ENCODE peak calls at places on chromosomes 5 and 9, in ten cellular contexts. D is AG09309; B is upper lobe of right lung; K is left lung; Y is cardiac muscle cell; P is AG09319; V is choroid plexus epithelial cell; E is Peyer's patch; G is CD4-positive, alpha-beta T cell; T is endothelial cell. L is an unnamed sample.

GRCh38 chr9:4262735-4263141 is 37.1 kb downstream of the GLIS3 start:
- DNase-seq in D (peak), B (no peak), K (no peak), Y (peak), P (no peak), V (peak), E (no peak), G (no peak), T (no peak), L (no peak)

GRCh38 chr9:29976981-29977380 is 2403.7 kb upstream of the C9orf72 start:
- DNase-seq in D (no peak), B (no peak), K (no peak), Y (no peak), P (no peak), V (no peak), E (no peak), G (no peak), T (no peak), L (no peak)

GRCh38 chr9:6944093-6944551 is 186.3 kb downstream of the KDM4C start:
- DNase-seq in D (peak), B (no peak), K (no peak), Y (peak), P (no peak), V (peak), E (no peak), G (no peak), T (no peak), L (no peak)

GRCh38 chr9:35690447-35691324 is 961 bp upstream of the TPM2 start:
- DNase-seq in D (no peak), B (peak), K (peak), Y (peak), P (peak), V (peak), E (peak), G (no peak), T (peak), L (peak)

GRCh38 chr9:94016744-94017143 is 61.6 kb upstream of the BARX1 start:
- DNase-seq in D (no peak), B (no peak), K (no peak), Y (no peak), P (no peak), V (no peak), E (no peak), G (no peak), T (no peak), L (no peak)

GRCh38 chr9:91741529-91741928 is 208.5 kb downstream of the ROR2 start:
- DNase-seq in D (peak), B (no peak), K (no peak), Y (peak), P (no peak), V (peak), E (no peak), G (no peak), T (no peak), L (no peak)

GRCh38 chr5:136014976-136015375 is 13.8 kb upstream of the TGFBI start:
- DNase-seq in D (no peak), B (no peak), K (no peak), Y (no peak), P (no peak), V (no peak), E (no peak), G (no peak), T (no peak), L (no peak)

GRCh38 chr5:179827684-179828083 is 7.0 kb downstream of the SQSTM1 start:
- DNase-seq in D (no peak), B (peak), K (peak), Y (no peak), P (no peak), V (peak), E (no peak), G (no peak), T (no peak), L (peak)

GRCh38 chr9:138083873-138084272 is 206.3 kb downstream of the CACNA1B start:
- DNase-seq in D (no peak), B (peak), K (no peak), Y (no peak), P (no peak), V (no peak), E (no peak), G (no peak), T (no peak), L (no peak)

GRCh38 chr5:123180178-123180577 is 91.1 kb downstream of the PRDM6 start:
- DNase-seq in D (no peak), B (no peak), K (no peak), Y (no peak), P (no peak), V (no peak), E (no peak), G (no peak), T (no peak), L (no peak)

GRCh38 chr9:20570756-20571155 is 51.5 kb downstream of the MLLT3 start:
- DNase-seq in D (peak), B (no peak), K (no peak), Y (peak), P (no peak), V (peak), E (no peak), G (no peak), T (no peak), L (peak)

GRCh38 chr5:9663891-9664290 is 33.7 kb upstream of the TAS2R1 start:
- DNase-seq in D (no peak), B (no peak), K (no peak), Y (no peak), P (no peak), V (no peak), E (no peak), G (no peak), T (no peak), L (no peak)

GRCh38 chr5:28807230-28807629 is 1768.8 kb upstream of the CDH9 start:
- DNase-seq in D (no peak), B (no peak), K (no peak), Y (no peak), P (no peak), V (peak), E (no peak), G (no peak), T (no peak), L (no peak)

GRCh38 chr5:2136728-2137333 is 254.1 kb upstream of the IRX4 start:
- DNase-seq in D (no peak), B (no peak), K (no peak), Y (no peak), P (no peak), V (no peak), E (no peak), G (no peak), T (no peak), L (no peak)

GRCh38 chr5:6574537-6574936 is 58.3 kb downstream of the NSUN2 start:
- DNase-seq in D (no peak), B (no peak), K (no peak), Y (no peak), P (no peak), V (no peak), E (no peak), G (no peak), T (no peak), L (no peak)

GRCh38 chr5:14250778-14251711 is 107.9 kb downstream of the TRIO start:
- DNase-seq in D (no peak), B (no peak), K (no peak), Y (no peak), P (no peak), V (no peak), E (no peak), G (no peak), T (no peak), L (no peak)

GRCh38 chr9:111992523-111992922 is 95.9 kb downstream of the UGCG start:
- DNase-seq in D (no peak), B (no peak), K (no peak), Y (peak), P (no peak), V (peak), E (no peak), G (no peak), T (no peak), L (peak)

GRCh38 chr9:6413365-6414263 is 615 bp downstream of the UHRF2 start:
- DNase-seq in D (no peak), B (peak), K (peak), Y (no peak), P (no peak), V (no peak), E (peak), G (no peak), T (peak), L (peak)

GRCh38 chr9:97578846-97579245 is 54.3 kb downstream of the TSTD2 start:
- DNase-seq in D (no peak), B (peak), K (no peak), Y (no peak), P (no peak), V (no peak), E (no peak), G (no peak), T (no peak), L (no peak)

GRCh38 chr9:128714586-128715435 is 9.1 kb downstream of the ZDHHC12 start:
- DNase-seq in D (no peak), B (peak), K (no peak), Y (no peak), P (no peak), V (no peak), E (no peak), G (no peak), T (no peak), L (no peak)

GRCh38 chr9:3980212-3980611 is 319.7 kb downstream of the GLIS3 start:
- DNase-seq in D (no peak), B (no peak), K (no peak), Y (no peak), P (no peak), V (no peak), E (no peak), G (no peak), T (no peak), L (no peak)

GRCh38 chr9:3677541-3677940 is 151.7 kb upstream of the RFX3 start:
- DNase-seq in D (no peak), B (no peak), K (no peak), Y (no peak), P (no peak), V (no peak), E (no peak), G (no peak), T (no peak), L (no peak)

GRCh38 chr5:125412051-125412560 is 665.7 kb upstream of the ZNF608 start:
- DNase-seq in D (no peak), B (no peak), K (no peak), Y (peak), P (no peak), V (peak), E (no peak), G (no peak), T (no peak), L (peak)

GRCh38 chr5:44875661-44876250 is 67.0 kb downstream of the MRPS30 start:
- DNase-seq in D (no peak), B (no peak), K (no peak), Y (no peak), P (no peak), V (peak), E (no peak), G (no peak), T (no peak), L (peak)

GRCh38 chr9:6549106-6549505 is 96.4 kb downstream of the GLDC start:
- DNase-seq in D (no peak), B (no peak), K (no peak), Y (peak), P (no peak), V (no peak), E (no peak), G (no peak), T (no peak), L (no peak)

GRCh38 chr5:168219515-168220410 is 71.7 kb upstream of the WWC1 start:
- DNase-seq in D (peak), B (no peak), K (no peak), Y (peak), P (peak), V (peak), E (peak), G (no peak), T (peak), L (peak)

GRCh38 chr5:163915481-163915961 is 410.1 kb downstream of the MAT2B start:
- DNase-seq in D (no peak), B (peak), K (no peak), Y (peak), P (no peak), V (peak), E (peak), G (no peak), T (no peak), L (peak)

GRCh38 chr9:128274245-128274644 is 1.6 kb downstream of the GOLGA2 start:
- DNase-seq in D (no peak), B (no peak), K (no peak), Y (no peak), P (no peak), V (peak), E (no peak), G (no peak), T (no peak), L (no peak)

GRCh38 chr5:96026334-96027065 is 64.8 kb upstream of the ELL2 start:
- DNase-seq in D (peak), B (no peak), K (no peak), Y (peak), P (no peak), V (no peak), E (no peak), G (no peak), T (no peak), L (no peak)

GRCh38 chr5:156474251-156474650 is 147.3 kb downstream of the SGCD start:
- DNase-seq in D (no peak), B (no peak), K (no peak), Y (peak), P (no peak), V (no peak), E (no peak), G (no peak), T (no peak), L (no peak)

GRCh38 chr5:132498152-132498551 is 7.6 kb upstream of the IRF1 start:
- DNase-seq in D (no peak), B (no peak), K (no peak), Y (peak), P (no peak), V (no peak), E (no peak), G (no peak), T (no peak), L (no peak)

GRCh38 chr9:17906204-17906840 is 327.5 kb downstream of the SH3GL2 start:
- DNase-seq in D (no peak), B (peak), K (no peak), Y (peak), P (no peak), V (no peak), E (no peak), G (no peak), T (peak), L (peak)

GRCh38 chr9:87742813-87743428 is 17.0 kb downstream of the CTSL start:
- DNase-seq in D (no peak), B (no peak), K (no peak), Y (no peak), P (no peak), V (no peak), E (no peak), G (no peak), T (no peak), L (no peak)

GRCh38 chr5:73312146-73312871 is 136.3 kb downstream of the FOXD1 start:
- DNase-seq in D (peak), B (no peak), K (peak), Y (peak), P (no peak), V (peak), E (no peak), G (no peak), T (no peak), L (no peak)

GRCh38 chr5:84242286-84242685 is 142.4 kb downstream of the EDIL3 start:
- DNase-seq in D (peak), B (no peak), K (no peak), Y (peak), P (no peak), V (peak), E (no peak), G (no peak), T (no peak), L (no peak)

GRCh38 chr9:100294806-100295205 is 57.9 kb downstream of the TEX10 start:
- DNase-seq in D (no peak), B (no peak), K (no peak), Y (no peak), P (no peak), V (no peak), E (no peak), G (no peak), T (no peak), L (no peak)

GRCh38 chr5:151470440-151470839 is 23.0 kb downstream of the SLC36A1 start:
- DNase-seq in D (peak), B (no peak), K (no peak), Y (peak), P (no peak), V (peak), E (no peak), G (no peak), T (no peak), L (no peak)

GRCh38 chr5:106303911-106304310 is 1366.8 kb downstream of the EFNA5 start:
- DNase-seq in D (no peak), B (no peak), K (no peak), Y (no peak), P (no peak), V (no peak), E (no peak), G (no peak), T (no peak), L (no peak)

GRCh38 chr9:86354048-86354881 is at the start of gene TUT7:
- DNase-seq in D (peak), B (peak), K (peak), Y (peak), P (peak), V (peak), E (peak), G (peak), T (peak), L (peak)

GRCh38 chr5:103224118-103224893 is 34.3 kb upstream of the MACIR start:
- DNase-seq in D (peak), B (no peak), K (peak), Y (peak), P (no peak), V (peak), E (no peak), G (peak), T (peak), L (peak)

GRCh38 chr5:88203977-88204735 is 64.5 kb downstream of the TMEM161B start:
- DNase-seq in D (no peak), B (no peak), K (no peak), Y (no peak), P (no peak), V (peak), E (no peak), G (peak), T (no peak), L (peak)
- TF ChIP-seq CTCF in D (no peak), B (no peak), K (no peak), Y (no peak), P (no peak), V (no peak), E (no peak), G (no peak), T (no peak), L (no peak)

DNA sequence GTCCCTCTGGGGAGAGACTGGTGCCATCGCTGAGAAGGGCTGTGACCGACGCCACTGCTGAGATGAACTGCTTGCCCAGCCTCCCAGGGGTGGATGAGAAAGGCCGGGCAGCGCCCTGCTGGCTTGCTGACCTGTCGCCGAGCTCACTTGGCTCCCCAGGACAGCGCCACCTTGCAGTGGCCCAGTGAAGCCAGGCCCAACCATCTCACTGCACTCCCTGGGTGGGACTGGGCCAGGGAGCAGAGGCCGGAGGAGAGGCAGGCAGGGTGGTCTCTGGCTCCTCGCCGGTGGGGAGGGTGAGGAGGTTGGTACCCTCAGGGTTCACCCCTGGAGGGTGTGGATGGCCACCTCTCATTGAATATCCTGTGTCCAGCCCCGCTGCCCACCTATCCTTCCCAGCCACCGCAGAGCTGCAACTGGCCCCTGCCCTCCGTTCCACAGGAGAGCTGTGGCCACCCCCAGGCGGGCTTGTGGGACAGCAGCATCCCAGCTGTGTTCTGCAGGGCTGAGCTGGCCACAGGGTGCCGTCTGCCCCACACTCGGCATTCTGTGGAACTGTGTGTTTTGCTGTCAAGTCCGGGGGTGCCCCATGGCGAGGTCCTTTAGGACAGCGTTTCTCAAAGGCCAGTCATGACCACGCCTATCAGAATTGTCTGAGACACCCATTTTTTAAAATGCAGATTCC is 41.0 kb upstream of the FCN2 start:
- DNase-seq in D (no peak), B (no peak), K (no peak), Y (no peak), P (no peak), V (no peak), E (no peak), G (no peak), T (peak), L (no peak)
- TF ChIP-seq CTCF in D (peak), B (no peak), K (no peak), Y (no peak), P (no peak), V (peak), E (no peak), G (no peak), T (no peak), L (no peak)

DNA sequence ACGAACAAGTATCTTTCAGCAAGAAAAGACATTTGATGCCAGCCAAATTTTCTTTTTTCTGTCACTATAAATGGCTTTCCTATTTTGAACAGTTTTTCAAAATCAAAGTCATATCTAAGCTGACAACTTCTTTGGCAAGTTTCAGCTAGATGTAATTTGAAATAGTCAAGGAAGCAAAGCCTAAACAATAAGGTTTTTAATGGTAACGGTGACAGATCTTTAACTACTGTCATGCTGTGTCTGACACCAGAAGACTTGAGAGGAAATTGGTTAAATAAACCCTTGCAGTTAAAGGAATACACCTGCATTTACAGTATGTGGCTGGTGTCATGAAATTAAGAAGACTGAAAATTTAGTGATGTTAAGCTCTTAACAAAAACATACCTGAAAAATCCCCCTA is 284.1 kb downstream of the TLE1 start:
- DNase-seq in D (no peak), B (no peak), K (no peak), Y (no peak), P (no peak), V (no peak), E (no peak), G (no peak), T (no peak), L (no peak)
- TF ChIP-seq CTCF in D (no peak), B (no peak), K (no peak), Y (no peak), P (no peak), V (no peak), E (no peak), G (no peak), T (no peak), L (no peak)

GRCh38 chr5:143217065-143217803 is 186.3 kb downstream of the NR3C1 start:
- DNase-seq in D (no peak), B (no peak), K (no peak), Y (peak), P (no peak), V (peak), E (no peak), G (no peak), T (no peak), L (no peak)
- TF ChIP-seq CTCF in D (no peak), B (no peak), K (no peak), Y (peak), P (no peak), V (peak), E (no peak), G (no peak), T (no peak), L (no peak)

GRCh38 chr9:133098871-133099270 is 22.2 kb downstream of the RALGDS start:
- DNase-seq in D (no peak), B (peak), K (peak), Y (no peak), P (no peak), V (no peak), E (no peak), G (no peak), T (no peak), L (no peak)
- TF ChIP-seq CTCF in D (no peak), B (no peak), K (no peak), Y (no peak), P (no peak), V (no peak), E (no peak), G (no peak), T (no peak), L (no peak)

GRCh38 chr5:144468542-144468941 is 297.9 kb downstream of the KCTD16 start:
- DNase-seq in D (no peak), B (no peak), K (no peak), Y (no peak), P (no peak), V (no peak), E (no peak), G (no peak), T (no peak), L (no peak)

GRCh38 chr5:144465441-144465840 is 294.8 kb downstream of the KCTD16 start:
- DNase-seq in D (no peak), B (no peak), K (no peak), Y (no peak), P (no peak), V (no peak), E (no peak), G (no peak), T (no peak), L (no peak)

GRCh38 chr5:144469106-144469505 is 298.4 kb downstream of the KCTD16 start:
- DNase-seq in D (no peak), B (no peak), K (no peak), Y (no peak), P (no peak), V (no peak), E (no peak), G (no peak), T (no peak), L (no peak)

GRCh38 chr5:144473650-144474049 is 303.0 kb downstream of the KCTD16 start:
- DNase-seq in D (no peak), B (no peak), K (no peak), Y (no peak), P (no peak), V (no peak), E (no peak), G (no peak), T (no peak), L (no peak)

DNA sequence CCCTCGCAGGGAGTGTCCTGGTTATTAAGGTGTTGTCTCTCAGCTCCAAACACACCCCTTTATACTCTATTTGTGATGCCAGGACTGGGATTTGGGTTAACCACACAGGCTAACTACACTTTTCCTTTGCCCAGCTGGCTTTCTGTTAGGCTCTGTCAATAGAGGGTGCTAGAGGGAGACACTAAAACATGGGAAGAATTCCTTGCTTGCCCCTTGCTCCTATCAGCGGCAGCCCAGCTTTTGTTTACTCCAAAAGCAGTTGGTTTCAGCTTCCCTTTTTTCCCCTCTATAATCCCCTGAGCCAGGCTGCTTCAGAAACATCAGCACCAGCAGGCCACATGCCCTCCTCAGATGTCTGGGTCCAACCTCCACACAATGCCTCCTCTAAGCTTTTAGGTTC is 297.1 kb downstream of the KCTD16 start:
- DNase-seq in D (no peak), B (no peak), K (no peak), Y (peak), P (no peak), V (peak), E (no peak), G (no peak), T (peak), L (no peak)
- TF ChIP-seq CTCF in D (peak), B (peak), K (no peak), Y (peak), P (peak), V (peak), E (peak), G (no peak), T (no peak), L (no peak)

L was measured in GM13976.